ENCODE peak calls at places on chromosomes 7 and 10, in eight cellular contexts. M is H9; C is NCI-H526; V is endothelial cell of umbilical vein; F is T-cell; W is transverse colon; N is nephron progenitor cell; P is stimulated activated CD8-positive, alpha-beta memory T cell treated with anti-CD3 and anti-CD28 coated beads, Interleukin-12 subunit alpha, Interleukin-12 subunit beta, amount 100 ng/mL, for 1 hour. U is an unnamed sample.
A peak's percentile ranks its signal among the peaks of the same experiment; 100 is the strongest.

GRCh38 chr10:3948843-3949242 is 163.8 kb upstream of the KLF6 start:
- DNase-seq in M (no peak), C (no peak), V (peak; percentile 83), F (peak; percentile 77), W (peak; percentile 63), N (no peak), P (peak; percentile 66), U (no peak)

GRCh38 chr7:45129181-45129800 is 17.8 kb upstream of the TBRG4 start:
- DNase-seq in M (no peak), C (no peak), V (no peak), F (no peak), W (no peak), N (no peak), P (no peak), U (no peak)

GRCh38 chr10:91307489-91307888 is 87.0 kb downstream of the PCGF5 start:
- DNase-seq in M (no peak), C (no peak), V (no peak), F (no peak), W (no peak), N (no peak), P (no peak), U (no peak)

GRCh38 chr7:156639426-156640256 is 933 bp upstream of the RNF32 start:
- DNase-seq in M (peak; percentile 45), C (no peak), V (no peak), F (no peak), W (peak; percentile 14), N (no peak), P (no peak), U (peak; percentile 27)

GRCh38 chr7:7315851-7316250 is 133.5 kb downstream of the C1GALT1 start:
- DNase-seq in M (no peak), C (no peak), V (no peak), F (no peak), W (no peak), N (no peak), P (no peak), U (no peak)

GRCh38 chr7:136336932-136337331 is 359.8 kb upstream of the MTPN start:
- DNase-seq in M (no peak), C (no peak), V (no peak), F (no peak), W (no peak), N (no peak), P (no peak), U (no peak)

GRCh38 chr7:95921543-95921942 is 149.2 kb downstream of the DYNC1I1 start:
- DNase-seq in M (no peak), C (no peak), V (no peak), F (no peak), W (no peak), N (no peak), P (no peak), U (no peak)

GRCh38 chr10:10804998-10805737 is 212.5 kb upstream of the CELF2 start:
- DNase-seq in M (no peak), C (no peak), V (peak; percentile 79), F (no peak), W (no peak), N (no peak), P (no peak), U (peak; percentile 34)

GRCh38 chr7:131501422-131501821 is 55.0 kb downstream of the PODXL start:
- DNase-seq in M (no peak), C (no peak), V (no peak), F (peak; percentile 28), W (no peak), N (no peak), P (peak; percentile 25), U (no peak)

GRCh38 chr7:114007391-114007790 is 88.6 kb upstream of the PPP1R3A start:
- DNase-seq in M (no peak), C (no peak), V (peak; percentile 56), F (no peak), W (no peak), N (no peak), P (no peak), U (no peak)

GRCh38 chr7:35624299-35625186 is 70.4 kb downstream of the HERPUD2 start:
- DNase-seq in M (peak; percentile 76), C (peak; percentile 78), V (peak; percentile 49), F (peak; percentile 19), W (no peak), N (peak; percentile 59), P (peak; percentile 8), U (no peak)

GRCh38 chr7:22581099-22581498 is 81.1 kb upstream of the STEAP1B start:
- DNase-seq in M (no peak), C (no peak), V (no peak), F (no peak), W (no peak), N (no peak), P (no peak), U (no peak)

U was measured in mucosa of descending colon.